ENCODE peak calls at places on chromosomes 13 and 19, in five cellular contexts. K, Y, T, M and P are unnamed samples.

GRCh38 chr13:79481685-79482052 is 714 bp downstream of the NDFIP2 start:
- DNase-seq in Y (no peak), M (no peak), T (no peak), K (no peak), P (no peak)

GRCh38 chr13:42474954-42475353 is 99.0 kb upstream of the TNFSF11 start:
- DNase-seq in K (no peak), T (no peak), M (no peak), Y (peak; percentile 97), P (no peak)

GRCh38 chr19:1856698-1857603 is 6.4 kb downstream of the KLF16 start:
- DNase-seq in M (peak; percentile 53), K (peak; percentile 80), T (peak; percentile 44), Y (peak; percentile 75), P (no peak)

GRCh38 chr19:18613589-18614234 is 1.0 kb downstream of the TMEM59L start:
- DNase-seq in Y (no peak), T (peak; percentile 52), M (no peak), K (no peak), P (no peak)

GRCh38 chr19:39110263-39110967 is 15.2 kb upstream of the PAK4 start:
- DNase-seq in K (no peak), T (peak; percentile 74), M (peak; percentile 49), Y (peak; percentile 27), P (peak; percentile 65)

GRCh38 chr13:76683854-76684253 is 202.4 kb downstream of the KCTD12 start:
- DNase-seq in T (no peak), Y (peak; percentile 43), M (no peak), K (no peak), P (no peak)

GRCh38 chr19:18663940-18664530 is 19.4 kb upstream of the CRTC1 start:
- DNase-seq in K (no peak), Y (no peak), T (no peak), M (no peak), P (no peak)

GRCh38 chr19:28705008-28705407 is 507.9 kb downstream of the UQCRFS1 start:
- DNase-seq in Y (peak; percentile 75), K (no peak), T (peak; percentile 48), M (no peak), P (no peak)

GRCh38 chr13:30477346-30478235 is 11.9 kb upstream of the HMGB1 start:
- DNase-seq in Y (no peak), T (no peak), K (peak; percentile 52), M (no peak), P (no peak)

GRCh38 chr13:108018371-108018870 is 196.9 kb downstream of the LIG4 start:
- DNase-seq in M (no peak), K (no peak), T (no peak), Y (no peak), P (no peak)

GRCh38 chr13:52969373-52969772 is 59.2 kb upstream of the OLFM4 start:
- DNase-seq in K (no peak), M (no peak), Y (no peak), T (no peak), P (no peak)

GRCh38 chr19:29664753-29665214 is 477 bp upstream of the PLEKHF1 start:
- DNase-seq in M (no peak), Y (no peak), T (no peak), K (no peak), P (no peak)

GRCh38 chr19:46288896-46289588 is 7.8 kb upstream of the HIF3A start:
- DNase-seq in K (no peak), M (no peak), Y (peak; percentile 91), T (no peak), P (no peak)

GRCh38 chr13:52650731-52651130 is 1.9 kb upstream of the SUGT1 start:
- DNase-seq in Y (no peak), M (no peak), K (no peak), T (peak; percentile 4), P (no peak)

GRCh38 chr13:101579291-101579802 is 126.9 kb downstream of the ITGBL1 start:
- DNase-seq in K (no peak), M (peak; percentile 5), T (no peak), Y (peak; percentile 65), P (peak; percentile 18)

GRCh38 chr13:113152894-113153809 is 5.3 kb upstream of the PROZ start:
- DNase-seq in K (peak; percentile 35), Y (no peak), M (peak; percentile 57), T (peak; percentile 63), P (peak; percentile 49)

GRCh38 chr19:2852598-2852997 is 11.3 kb downstream of the ZNF555 start:
- DNase-seq in Y (peak; percentile 11), T (no peak), M (no peak), K (no peak), P (no peak)

GRCh38 chr13:104740616-104741222 is 1674.5 kb upstream of the SLC10A2 start:
- DNase-seq in K (no peak), T (no peak), M (no peak), Y (no peak), P (no peak)

GRCh38 chr19:1445185-1445931 is 4.6 kb upstream of the APC2 start:
- DNase-seq in K (peak; percentile 82), Y (peak; percentile 36), T (peak; percentile 82), M (peak; percentile 69), P (peak; percentile 89)

GRCh38 chr13:33633701-33634525 is 184.0 kb upstream of the RFC3 start:
- DNase-seq in T (no peak), K (no peak), Y (no peak), M (peak; percentile 33), P (peak; percentile 39)

GRCh38 chr19:52099497-52100138 is 4.1 kb upstream of the ZNF841 start:
- DNase-seq in Y (peak; percentile 24), T (no peak), K (no peak), M (no peak), P (no peak)

GRCh38 chr19:29526730-29527499 is 1.1 kb downstream of the VSTM2B start:
- DNase-seq in T (peak; percentile 68), K (peak; percentile 31), Y (no peak), M (peak; percentile 43), P (peak; percentile 68)

GRCh38 chr13:43666403-43666802 is 120.4 kb downstream of the ENOX1 start:
- DNase-seq in M (no peak), K (no peak), T (no peak), Y (no peak), P (no peak)

GRCh38 chr19:16824658-16825311 is 4.4 kb upstream of the SIN3B start:
- DNase-seq in Y (no peak), T (peak; percentile 18), M (no peak), K (no peak), P (no peak)

GRCh38 chr19:36245210-36246005 is 30.5 kb downstream of the ZNF146 start:
- DNase-seq in M (peak; percentile 45), T (peak; percentile 87), Y (peak; percentile 28), K (no peak), P (peak; percentile 51)

GRCh38 chr19:46542428-46543230 is 47.0 kb upstream of the PNMA8B start:
- DNase-seq in M (peak; percentile 88), T (peak; percentile 97), Y (peak; percentile 91), K (peak; percentile 51), P (peak; percentile 93)

GRCh38 chr19:33866696-33867095 is 70.0 kb downstream of the KCTD15 start:
- DNase-seq in K (no peak), T (no peak), Y (no peak), M (no peak), P (no peak)

GRCh38 chr13:93730780-93731179 is 504.2 kb downstream of the GPC6 start:
- DNase-seq in K (no peak), T (no peak), M (no peak), Y (peak; percentile 46), P (no peak)

GRCh38 chr13:98751397-98752110 is 918 bp downstream of the SLC15A1 start:
- DNase-seq in K (no peak), Y (peak; percentile 33), M (no peak), T (peak; percentile 43), P (no peak)